ENCODE peak calls at places on chromosomes 7 and 10, in seven cellular contexts. C, X, Q, M, R, P and E are unnamed samples. For H3K27me3, the result is how much of the 10 kb centered on the place peaks cover.

GRCh38 chr7:99929730-99930053 is 272 bp upstream of the GJC3 start:
- DNase-seq in C (no peak), X (no peak), Q (no peak), M (no peak), R (no peak), P (no peak), E (no peak)

GRCh38 chr7:136259074-136259473 is 281.9 kb upstream of the MTPN start:
- DNase-seq in C (no peak), X (no peak), Q (no peak), M (no peak), R (no peak), P (no peak), E (no peak)

GRCh38 chr10:45023426-45023825 is 22.7 kb downstream of the ZNF22 start:
- DNase-seq in C (no peak), X (no peak), Q (no peak), M (no peak), R (no peak), P (no peak), E (no peak)

GRCh38 chr10:43322321-43322720 is 49.1 kb upstream of the FXYD4 start:
- DNase-seq in C (no peak), X (peak), Q (no peak), M (no peak), R (no peak), P (no peak), E (peak)

GRCh38 chr10:119491941-119492340 is 50.6 kb downstream of the RGS10 start:
- DNase-seq in C (no peak), X (no peak), Q (no peak), M (no peak), R (no peak), P (no peak), E (no peak)

GRCh38 chr7:84236398-84236797 is 41.8 kb upstream of the SEMA3A start:
- DNase-seq in C (no peak), X (no peak), Q (no peak), M (no peak), R (no peak), P (no peak), E (no peak)

GRCh38 chr7:55903985-55904759 is 16.9 kb downstream of the ZNF713 start:
- DNase-seq in C (no peak), X (no peak), Q (no peak), M (no peak), R (no peak), P (no peak), E (no peak)

GRCh38 chr7:37119296-37119695 is 329.4 kb downstream of the ELMO1 start:
- DNase-seq in C (no peak), X (no peak), Q (no peak), M (no peak), R (no peak), P (no peak), E (no peak)

GRCh38 chr10:133335238-133336122 is 1.2 kb downstream of the CALY start:
- DNase-seq in C (peak), X (peak), Q (peak), M (no peak), R (no peak), P (no peak), E (peak)

GRCh38 chr10:484441-484924 is 205.0 kb downstream of the DIP2C start:
- DNase-seq in C (no peak), X (no peak), Q (peak), M (no peak), R (no peak), P (no peak), E (peak)

GRCh38 chr10:97196213-97197029 is 10.7 kb upstream of the SLIT1 start:
- DNase-seq in C (peak), X (no peak), Q (peak), M (peak), R (no peak), P (peak), E (peak)
- H3K27me3 ChIP-seq in C (under half), X (under half), Q (under half), M (under half), R (under half), P (half or more), E (half or more)

GRCh38 chr10:104641150-104642000 is at the start of gene SORCS3:
- DNase-seq in C (no peak), X (peak), Q (no peak), M (no peak), R (no peak), P (no peak), E (no peak)
- H3K27me3 ChIP-seq in C (half or more), X (under half), Q (half or more), M (under half), R (under half), P (half or more), E (half or more)

GRCh38 chr10:114521250-114521649 is 116.9 kb upstream of the AFAP1L2 start:
- DNase-seq in C (no peak), X (no peak), Q (no peak), M (no peak), R (no peak), P (no peak), E (no peak)

GRCh38 chr10:114518401-114519305 is 114.4 kb upstream of the AFAP1L2 start:
- DNase-seq in C (no peak), X (no peak), Q (no peak), M (no peak), R (no peak), P (no peak), E (no peak)

GRCh38 chr10:114520453-114520852 is 116.2 kb upstream of the AFAP1L2 start:
- DNase-seq in C (no peak), X (no peak), Q (no peak), M (peak), R (peak), P (no peak), E (no peak)

GRCh38 chr10:114519306-114519669 is 115.0 kb upstream of the AFAP1L2 start:
- DNase-seq in C (no peak), X (no peak), Q (peak), M (no peak), R (no peak), P (peak), E (no peak)

GRCh38 chr10:114519756-114520288 is 115.5 kb upstream of the AFAP1L2 start:
- DNase-seq in C (no peak), X (no peak), Q (no peak), M (no peak), R (no peak), P (no peak), E (no peak)
- H3K27me3 ChIP-seq in C (under half), X (under half), Q (under half), M (under half), R (under half), P (under half), E (under half)

DNA sequence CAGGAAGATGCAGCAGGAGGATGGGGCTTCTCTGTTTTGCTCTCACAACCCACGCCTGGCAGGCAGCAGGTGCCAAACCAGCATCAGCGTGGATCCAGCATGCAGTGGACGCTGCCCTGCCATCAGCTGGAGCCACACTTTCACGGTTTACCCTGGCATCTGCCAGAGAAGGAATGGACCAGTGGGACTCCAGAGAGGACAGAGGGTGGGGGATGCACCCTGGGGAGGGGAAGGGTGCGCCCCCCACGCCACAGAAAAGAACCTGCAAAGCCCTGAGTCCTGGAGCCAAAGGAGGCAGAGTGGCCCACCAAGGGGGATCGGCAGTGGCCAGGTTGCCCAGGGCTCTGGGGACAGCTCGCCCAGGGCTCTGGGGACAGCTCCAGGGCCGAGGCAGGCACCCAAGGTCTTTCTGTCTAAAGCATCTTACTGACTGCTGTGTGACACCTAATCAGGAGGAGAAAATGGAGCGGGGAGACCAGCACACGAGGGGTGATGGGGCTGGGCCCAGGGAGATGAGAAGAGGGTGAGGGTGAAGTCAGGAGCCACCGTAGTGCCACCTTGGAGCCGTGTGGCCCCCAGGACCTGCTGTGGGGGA is 225.1 kb downstream of the DNAJB6 start:
- DNase-seq in C (no peak), X (no peak), Q (no peak), M (no peak), R (no peak), P (no peak), E (peak)
- H3K27me3 ChIP-seq in C (under half), X (under half), Q (under half), M (under half), R (under half), P (under half), E (under half)

DNA sequence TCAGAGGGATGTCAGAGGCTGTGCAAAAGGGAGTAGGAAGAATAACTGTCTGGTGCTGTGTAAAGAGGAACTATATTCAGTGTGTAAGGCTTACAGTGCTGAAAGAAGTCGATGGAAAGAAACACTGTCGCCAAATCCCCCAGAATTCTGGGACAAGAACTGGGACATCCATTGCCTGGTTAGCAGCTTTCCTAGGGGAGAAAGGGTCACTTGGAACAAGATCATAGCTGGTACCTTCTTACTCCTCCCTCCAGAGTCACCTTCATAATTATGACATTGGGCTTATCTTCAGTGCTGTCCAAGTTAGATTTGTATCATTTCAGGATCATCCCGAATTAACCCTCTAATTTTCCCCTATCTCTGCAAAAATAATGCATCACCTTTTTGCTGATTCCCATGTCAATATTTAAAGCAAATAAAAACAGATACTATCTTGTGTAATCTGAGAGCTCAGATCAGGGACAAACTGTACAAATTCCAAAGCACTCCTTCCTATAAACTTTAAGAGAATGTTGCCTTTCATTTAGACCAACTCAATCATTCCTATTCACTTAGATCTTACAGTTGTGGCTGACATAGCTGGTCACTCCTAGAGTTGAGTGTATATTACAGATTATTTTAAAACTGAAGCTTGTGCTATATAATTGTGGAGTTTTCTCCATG is 96.5 kb downstream of the DNAH11 start:
- DNase-seq in C (no peak), X (no peak), Q (no peak), M (no peak), R (no peak), P (no peak), E (no peak)
- H3K27me3 ChIP-seq in C (under half), X (under half), Q (under half), M (under half), R (under half), P (under half), E (under half)

DNA sequence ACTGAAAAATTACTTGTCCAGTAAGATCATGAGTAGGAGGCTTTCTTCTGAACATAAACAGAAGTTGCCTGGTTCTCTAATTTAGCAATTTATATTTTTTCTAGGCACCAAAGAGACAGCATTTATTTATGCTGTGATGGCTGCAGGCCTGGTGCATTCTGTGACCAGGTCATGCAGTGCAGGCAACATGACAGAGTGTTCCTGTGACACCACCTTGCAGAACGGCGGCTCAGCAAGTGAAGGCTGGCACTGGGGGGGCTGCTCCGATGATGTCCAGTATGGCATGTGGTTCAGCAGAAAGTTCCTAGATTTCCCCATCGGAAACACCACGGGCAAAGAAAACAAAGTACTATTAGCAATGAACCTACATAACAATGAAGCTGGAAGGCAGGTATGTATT is 2.8 kb downstream of the WNT16 start:
- DNase-seq in C (no peak), X (no peak), Q (no peak), M (no peak), R (no peak), P (no peak), E (no peak)
- H3K27me3 ChIP-seq in C (half or more), X (half or more), Q (half or more), M (under half), R (under half), P (half or more), E (under half)

GRCh38 chr7:151890355-151891004 is 13.6 kb upstream of the PRKAG2 start:
- DNase-seq in C (no peak), X (no peak), Q (no peak), M (no peak), R (no peak), P (no peak), E (peak)
- H3K27me3 ChIP-seq in C (under half), X (under half), Q (under half), M (under half), R (under half), P (half or more), E (under half)